ENCODE peak calls at places on chromosomes 1 and 21, in four cellular contexts. F is effector memory CD4-positive, alpha-beta T cell; H is thyroid gland; U is cardiac muscle cell. D is an unnamed sample.

GRCh38 chr1:161502181-161502580 is 3.1 kb upstream of the FCGR2A start:
- DNase-seq in F (no peak), H (no peak), U (no peak), D (no peak)

GRCh38 chr1:52032785-52033131 is 852 bp downstream of the KTI12 start:
- DNase-seq in F (no peak), H (peak; percentile 20), U (peak; percentile 9), D (peak; percentile 16)

GRCh38 chr1:100411019-100411418 is 58.7 kb downstream of the CDC14A start:
- DNase-seq in F (no peak), H (no peak), U (no peak), D (no peak)

GRCh38 chr1:228938248-228938891 is 203.1 kb downstream of the RHOU start:
- DNase-seq in F (no peak), H (peak; percentile 46), U (peak; percentile 39), D (no peak)

GRCh38 chr1:199691540-199691939 is 336.0 kb upstream of the NR5A2 start:
- DNase-seq in F (no peak), H (no peak), U (no peak), D (peak; percentile 66)

GRCh38 chr1:77406661-77407060 is 124.8 kb downstream of the AK5 start:
- DNase-seq in F (no peak), H (no peak), U (no peak), D (no peak)

GRCh38 chr1:23527366-23527765 is 3.7 kb downstream of the E2F2 start:
- DNase-seq in F (no peak), H (no peak), U (no peak), D (no peak)

GRCh38 chr1:177546346-177546745 is 375.6 kb downstream of the BRINP2 start:
- DNase-seq in F (no peak), H (no peak), U (no peak), D (no peak)

GRCh38 chr21:14114251-14114650 is 96.5 kb downstream of the LIPI start:
- DNase-seq in F (no peak), H (peak; percentile 16), U (no peak), D (no peak)

GRCh38 chr1:30716646-30717045 is 6.7 kb downstream of the MATN1 start:
- DNase-seq in F (no peak), H (no peak), U (no peak), D (no peak)

GRCh38 chr1:77143529-77144121 is 75.6 kb downstream of the PIGK start:
- DNase-seq in F (no peak), H (no peak), U (peak; percentile 11), D (no peak)

GRCh38 chr1:53073287-53073686 is 11.3 kb downstream of the PODN start:
- DNase-seq in F (no peak), H (no peak), U (no peak), D (no peak)

GRCh38 chr1:6991271-6991670 is 206.0 kb downstream of the CAMTA1 start:
- DNase-seq in F (no peak), H (no peak), U (no peak), D (no peak)

GRCh38 chr1:25033828-25034451 is 103.9 kb upstream of the RUNX3 start:
- DNase-seq in F (no peak), H (no peak), U (no peak), D (no peak)

GRCh38 chr1:76153856-76154212 is 79.3 kb downstream of the ST6GALNAC3 start:
- DNase-seq in F (no peak), H (no peak), U (no peak), D (no peak)

GRCh38 chr1:44696789-44697188 is 22.3 kb downstream of the ARMH1 start:
- DNase-seq in F (no peak), H (no peak), U (no peak), D (no peak)

GRCh38 chr1:203039609-203040517 is 13.6 kb downstream of the PPFIA4 start:
- DNase-seq in F (no peak), H (no peak), U (peak; percentile 80), D (peak; percentile 67)

GRCh38 chr1:91684599-91685196 is 184.0 kb downstream of the CDC7 start:
- DNase-seq in F (no peak), H (peak; percentile 16), U (no peak), D (no peak)

GRCh38 chr1:155893389-155894142 is 17.6 kb downstream of the RIT1 start:
- DNase-seq in F (no peak), H (no peak), U (no peak), D (no peak)

GRCh38 chr1:20321573-20321972 is 30.9 kb downstream of the VWA5B1 start:
- DNase-seq in F (no peak), H (peak; percentile 16), U (no peak), D (no peak)

GRCh38 chr1:30313176-30313575 is 410.2 kb downstream of the MATN1 start:
- DNase-seq in F (no peak), H (no peak), U (no peak), D (no peak)

GRCh38 chr21:38272215-38272614 is 15.4 kb downstream of the KCNJ15 start:
- DNase-seq in F (no peak), H (peak; percentile 97), U (no peak), D (no peak)

GRCh38 chr1:222644649-222645005 is 26.7 kb downstream of the MIA3 start:
- DNase-seq in F (peak; percentile 25), H (no peak), U (no peak), D (no peak)

GRCh38 chr21:19510653-19511052 is 1107.1 kb upstream of the TMPRSS15 start:
- DNase-seq in F (no peak), H (no peak), U (no peak), D (no peak)

GRCh38 chr1:6889875-6890480 is 104.7 kb downstream of the CAMTA1 start:
- DNase-seq in F (no peak), H (peak; percentile 75), U (peak; percentile 74), D (peak; percentile 69)

GRCh38 chr1:152034654-152035405 is 2.0 kb downstream of the S100A11 start:
- DNase-seq in F (peak; percentile 50), H (peak; percentile 40), U (peak; percentile 54), D (peak; percentile 84)

GRCh38 chr1:189424746-189425331 is 1052.8 kb downstream of the BRINP3 start:
- DNase-seq in F (no peak), H (no peak), U (no peak), D (no peak)

GRCh38 chr1:104380003-104380402 is 630.3 kb downstream of the AMY1C start:
- DNase-seq in F (no peak), H (no peak), U (no peak), D (no peak)

GRCh38 chr1:148264374-148265276 is 112.5 kb upstream of the NBPF11 start:
- DNase-seq in F (no peak), H (peak; percentile 9), U (peak; percentile 20), D (no peak)

GRCh38 chr1:193905288-193906085 is 719.1 kb upstream of the B3GALT2 start:
- DNase-seq in F (no peak), H (no peak), U (no peak), D (no peak)

GRCh38 chr1:245671966-245672767 is 517.4 kb downstream of the KIF26B start:
- DNase-seq in F (no peak), H (no peak), U (no peak), D (no peak)

GRCh38 chr1:6163973-6164617 is 16.0 kb downstream of the CHD5 start:
- DNase-seq in F (no peak), H (no peak), U (no peak), D (no peak)

GRCh38 chr1:41613646-41614592 is 129.4 kb upstream of the EDN2 start:
- DNase-seq in F (no peak), H (no peak), U (no peak), D (no peak)

GRCh38 chr1:170707116-170707515 is 43.2 kb downstream of the PRRX1 start:
- DNase-seq in F (no peak), H (no peak), U (no peak), D (no peak)

GRCh38 chr1:248814351-248814750 is 11.4 kb downstream of the SH3BP5L start:
- DNase-seq in F (no peak), H (no peak), U (no peak), D (no peak)

GRCh38 chr21:27569831-27570230 is 602.9 kb upstream of the ADAMTS5 start:
- DNase-seq in F (no peak), H (no peak), U (no peak), D (no peak)

GRCh38 chr1:205452364-205452763 is 3.5 kb downstream of the BLACAT1 start:
- DNase-seq in F (no peak), H (no peak), U (no peak), D (no peak)
- H3K4me1 ChIP-seq in F (peaks cover 19% of the 10 kb centered on the region), H (peaks cover 45% of the 10 kb centered on the region), U (peaks cover 43% of the 10 kb centered on the region), D (peaks cover 28% of the 10 kb centered on the region)

GRCh38 chr1:160204526-160205241 is 500 bp upstream of the PEA15 start:
- DNase-seq in F (no peak), H (no peak), U (no peak), D (no peak)

GRCh38 chr1:160207118-160207650 is 2.0 kb downstream of the PEA15 start:
- DNase-seq in F (no peak), H (no peak), U (no peak), D (no peak)

GRCh38 chr1:160206421-160207117 is 1.4 kb downstream of the PEA15 start:
- DNase-seq in F (no peak), H (no peak), U (no peak), D (no peak)

GRCh38 chr1:160205242-160205973 is at the start of gene PEA15:
- DNase-seq in F (peak; percentile 38), H (peak; percentile 74), U (peak; percentile 81), D (peak; percentile 37)

GRCh38 chr1:160205974-160206369 is 788 bp downstream of the PEA15 start:
- DNase-seq in F (peak; percentile 41), H (peak; percentile 43), U (no peak), D (peak; percentile 43)
- H3K4me1 ChIP-seq in F (peaks cover 12% of the 10 kb centered on the region), H (peaks cover 54% of the 10 kb centered on the region), U (peaks cover 51% of the 10 kb centered on the region), D (peaks cover 6% of the 10 kb centered on the region)

GRCh38 chr1:26856181-26856580 is 6.8 kb upstream of the SFN start:
- DNase-seq in F (no peak), H (no peak), U (no peak), D (no peak)
- H3K4me1 ChIP-seq in F (no peaks in the 10 kb centered on the region), H (no peaks in the 10 kb centered on the region), U (peaks cover 5% of the 10 kb centered on the region), D (no peaks in the 10 kb centered on the region)

DNA sequence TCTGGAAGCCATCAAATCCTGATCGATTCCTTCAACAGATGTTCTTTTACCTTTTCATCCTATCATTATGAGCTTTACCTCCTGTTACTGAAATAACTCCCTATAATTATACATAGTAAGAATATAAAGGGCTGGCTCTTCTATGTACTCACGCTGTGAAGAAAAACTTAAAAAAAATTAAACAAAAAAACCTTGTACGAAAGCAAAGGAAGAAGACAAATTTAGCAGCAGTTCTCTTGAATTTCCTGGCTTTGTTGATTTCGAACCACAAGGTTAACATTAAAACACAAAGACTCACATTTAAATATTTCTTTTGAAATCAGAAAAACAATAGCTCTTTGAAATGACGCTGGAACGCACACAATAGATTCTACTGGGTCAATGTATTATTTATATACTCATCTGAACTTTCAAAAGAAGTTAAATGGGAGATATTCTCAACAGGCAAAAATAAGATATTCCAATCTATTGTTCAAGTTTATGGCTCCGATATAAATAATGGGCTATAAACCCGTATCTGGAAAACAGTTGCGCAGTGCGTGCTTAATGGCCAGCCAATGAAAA is 13.6 kb upstream of the SPEN start:
- DNase-seq in F (no peak), H (no peak), U (no peak), D (peak; percentile 89)
- H3K4me1 ChIP-seq in F (peaks cover 3% of the 10 kb centered on the region), H (peaks cover 21% of the 10 kb centered on the region), U (no peaks in the 10 kb centered on the region), D (peaks cover 22% of the 10 kb centered on the region)

GRCh38 chr1:10762153-10762523 is 34.3 kb downstream of the CASZ1 start:
- DNase-seq in F (no peak), H (no peak), U (no peak), D (no peak)

GRCh38 chr1:10760566-10761502 is 35.6 kb downstream of the CASZ1 start:
- DNase-seq in F (no peak), H (no peak), U (no peak), D (no peak)

GRCh38 chr1:10761503-10762152 is 34.8 kb downstream of the CASZ1 start:
- DNase-seq in F (no peak), H (peak; percentile 70), U (no peak), D (no peak)

GRCh38 chr1:10764296-10764798 is 32.1 kb downstream of the CASZ1 start:
- DNase-seq in F (no peak), H (no peak), U (no peak), D (no peak)

GRCh38 chr1:10762875-10763274 is 33.6 kb downstream of the CASZ1 start:
- DNase-seq in F (no peak), H (no peak), U (no peak), D (no peak)
- H3K4me1 ChIP-seq in F (no peaks in the 10 kb centered on the region), H (peaks cover 39% of the 10 kb centered on the region), U (peaks cover 13% of the 10 kb centered on the region), D (no peaks in the 10 kb centered on the region)